ENCODE peak calls at places on chromosomes 12 and 14, in five cellular contexts. Y is heart right ventricle, Q is fibroblast of lung, R is fibroblast of pulmonary artery, E is GM18507. L is an unnamed sample.

GRCh38 chr12:85468356-85469157 is 188.5 kb downstream of the ALX1 start:
- DNase-seq in Y (peak; percentile 12), Q (peak; percentile 59), R (peak; percentile 82), E (peak; percentile 18), L (peak; percentile 69)

GRCh38 chr14:25400607-25401206 is 350.8 kb upstream of the STXBP6 start:
- DNase-seq in Y (peak; percentile 6), Q (peak; percentile 31), R (peak; percentile 58), E (no peak), L (peak; percentile 32)

GRCh38 chr12:45234134-45234865 is 18.4 kb downstream of the ANO6 start:
- DNase-seq in Y (peak; percentile 51), Q (peak; percentile 98), R (peak; percentile 97), E (no peak), L (peak; percentile 98)

GRCh38 chr12:86663691-86664090 is 407.5 kb upstream of the MGAT4C start:
- DNase-seq in Y (no peak), Q (peak; percentile 30), R (peak; percentile 22), E (no peak), L (peak; percentile 17)

GRCh38 chr12:29026419-29026818 is 122.7 kb upstream of the FAR2 start:
- DNase-seq in Y (no peak), Q (peak; percentile 81), R (no peak), E (no peak), L (peak; percentile 46)

GRCh38 chr12:80937391-80938238 is at the start of gene LIN7A:
- DNase-seq in Y (peak; percentile 48), Q (peak; percentile 46), R (peak; percentile 15), E (no peak), L (peak; percentile 62)

GRCh38 chr12:105156260-105156659 is 48.7 kb downstream of the WASHC4 start:
- DNase-seq in Y (no peak), Q (no peak), R (no peak), E (no peak), L (no peak)

GRCh38 chr12:105341010-105341409 is 10.5 kb downstream of the C12orf75 start:
- DNase-seq in Y (no peak), Q (peak; percentile 63), R (peak; percentile 42), E (no peak), L (peak; percentile 25)

GRCh38 chr12:8722286-8722685 is 24.5 kb downstream of the RIMKLB start:
- DNase-seq in Y (no peak), Q (no peak), R (no peak), E (no peak), L (no peak)

GRCh38 chr14:45658226-45658916 is 405.4 kb upstream of the MIS18BP1 start:
- DNase-seq in Y (no peak), Q (no peak), R (no peak), E (no peak), L (no peak)

GRCh38 chr14:34498684-34499412 is 36.8 kb upstream of the SPTSSA start:
- DNase-seq in Y (no peak), Q (peak; percentile 26), R (peak; percentile 37), E (no peak), L (peak; percentile 44)

GRCh38 chr12:53985358-53985899 is 483 bp downstream of the HOXC10 start:
- DNase-seq in Y (no peak), Q (no peak), R (no peak), E (no peak), L (no peak)